ENCODE peak calls at places on chromosomes 2 and 18, in seven cellular contexts. H is NB4, O is transverse colon, Y is cerebellum, M is EL, N is mucosa of gallbladder, J is progenitor cell of endocrine pancreas. R is an unnamed sample.
A peak's percentile ranks its signal among the peaks of the same experiment; 100 is the strongest.

GRCh38 chr2:171523339-171523931 is 1.2 kb downstream of the CYBRD1 start:
- DNase-seq in H (peak; percentile 93), O (peak; percentile 71), Y (peak; percentile 12), M (peak; percentile 85), N (peak; percentile 68), J (peak; percentile 21), R (peak; percentile 27)

GRCh38 chr18:49756135-49756534 is 57.2 kb downstream of the ACAA2 start:
- DNase-seq in H (no peak), O (no peak), Y (no peak), M (no peak), N (no peak), J (no peak), R (no peak)

GRCh38 chr2:219997341-219997851 is 370.0 kb downstream of the SLC4A3 start:
- DNase-seq in H (peak; percentile 63), O (no peak), Y (no peak), M (peak; percentile 49), N (no peak), J (peak; percentile 36), R (peak; percentile 19)

GRCh38 chr2:237879991-237880560 is 20.7 kb downstream of the RAMP1 start:
- DNase-seq in H (no peak), O (no peak), Y (no peak), M (no peak), N (no peak), J (no peak), R (no peak)

GRCh38 chr2:105237045-105237765 is 4.3 kb upstream of the GPR45 start:
- DNase-seq in H (no peak), O (no peak), Y (no peak), M (no peak), N (no peak), J (no peak), R (no peak)

GRCh38 chr2:95260028-95261023 is 13.9 kb upstream of the PROM2 start:
- DNase-seq in H (peak; percentile 51), O (no peak), Y (no peak), M (no peak), N (no peak), J (no peak), R (no peak)

GRCh38 chr2:25735835-25736234 is 62.5 kb upstream of the DTNB start:
- DNase-seq in H (no peak), O (no peak), Y (no peak), M (no peak), N (no peak), J (no peak), R (no peak)

GRCh38 chr2:103921161-103921560 is 932.8 kb upstream of the POU3F3 start:
- DNase-seq in H (no peak), O (no peak), Y (no peak), M (no peak), N (no peak), J (no peak), R (no peak)

GRCh38 chr2:6474368-6475140 is 391.2 kb downstream of the CMPK2 start:
- DNase-seq in H (no peak), O (no peak), Y (no peak), M (no peak), N (no peak), J (no peak), R (no peak)

GRCh38 chr18:46050268-46050667 is 21.8 kb downstream of the PSTPIP2 start:
- DNase-seq in H (no peak), O (no peak), Y (no peak), M (no peak), N (no peak), J (no peak), R (no peak)

GRCh38 chr2:239344857-239345216 is 56.0 kb downstream of the HDAC4 start:
- DNase-seq in H (no peak), O (peak; percentile 55), Y (no peak), M (no peak), N (no peak), J (no peak), R (no peak)

GRCh38 chr2:82650038-82650437 is 1809.0 kb downstream of the SUCLG1 start:
- DNase-seq in H (peak; percentile 18), O (no peak), Y (no peak), M (peak; percentile 31), N (no peak), J (no peak), R (no peak)

GRCh38 chr2:175726213-175726612 is 275.9 kb downstream of the LNPK start:
- DNase-seq in H (no peak), O (no peak), Y (no peak), M (peak; percentile 74), N (no peak), J (no peak), R (no peak)

GRCh38 chr18:10776493-10776892 is 250.7 kb downstream of the NAPG start:
- DNase-seq in H (no peak), O (no peak), Y (no peak), M (no peak), N (no peak), J (no peak), R (no peak)

GRCh38 chr2:121287956-121288355 is 3.0 kb upstream of the TFCP2L1 start:
- DNase-seq in H (no peak), O (no peak), Y (no peak), M (no peak), N (no peak), J (no peak), R (no peak)

GRCh38 chr2:39411186-39411944 is 25.7 kb downstream of the MAP4K3 start:
- DNase-seq in H (no peak), O (no peak), Y (no peak), M (peak; percentile 93), N (no peak), J (no peak), R (no peak)

GRCh38 chr2:128332091-128332634 is 13.5 kb upstream of the HS6ST1 start:
- DNase-seq in H (no peak), O (no peak), Y (no peak), M (no peak), N (no peak), J (no peak), R (no peak)

GRCh38 chr18:35386600-35387366 is 9.6 kb upstream of the ZNF396 start:
- DNase-seq in H (peak; percentile 81), O (peak; percentile 68), Y (peak; percentile 20), M (peak; percentile 72), N (peak; percentile 70), J (peak; percentile 30), R (peak; percentile 71)

GRCh38 chr18:36601316-36601715 is 227.5 kb downstream of the TPGS2 start:
- DNase-seq in H (no peak), O (no peak), Y (no peak), M (no peak), N (no peak), J (no peak), R (no peak)

GRCh38 chr2:161983896-161984295 is 90.1 kb downstream of the DPP4 start:
- DNase-seq in H (no peak), O (no peak), Y (no peak), M (peak; percentile 57), N (no peak), J (no peak), R (no peak)

GRCh38 chr2:30268296-30268871 is 37.0 kb downstream of the LBH start:
- DNase-seq in H (no peak), O (no peak), Y (no peak), M (no peak), N (no peak), J (no peak), R (no peak)

GRCh38 chr2:239558661-239559060 is 157.8 kb upstream of the HDAC4 start:
- DNase-seq in H (no peak), O (no peak), Y (no peak), M (no peak), N (no peak), J (no peak), R (no peak)

GRCh38 chr2:15984367-15985255 is 44.3 kb downstream of the MYCN start:
- DNase-seq in H (no peak), O (no peak), Y (peak; percentile 91), M (no peak), N (peak; percentile 25), J (no peak), R (no peak)

GRCh38 chr2:10385933-10386773 is 62.0 kb downstream of the ODC1 start:
- DNase-seq in H (peak; percentile 50), O (no peak), Y (no peak), M (peak; percentile 76), N (no peak), J (no peak), R (no peak)

GRCh38 chr2:159604159-159604558 is 12.2 kb downstream of the BAZ2B start:
- DNase-seq in H (no peak), O (no peak), Y (no peak), M (no peak), N (no peak), J (no peak), R (no peak)

GRCh38 chr2:236309669-236310029 is 45.4 kb upstream of the ASB18 start:
- DNase-seq in H (peak; percentile 35), O (no peak), Y (no peak), M (peak; percentile 22), N (no peak), J (peak; percentile 22), R (peak; percentile 29)

GRCh38 chr2:127397568-127398238 is 9.9 kb upstream of the MAP3K2 start:
- DNase-seq in H (no peak), O (no peak), Y (peak; percentile 41), M (no peak), N (no peak), J (no peak), R (no peak)

GRCh38 chr2:27041708-27042107 is 8.9 kb downstream of the TMEM214 start:
- DNase-seq in H (no peak), O (no peak), Y (no peak), M (no peak), N (no peak), J (no peak), R (no peak)

GRCh38 chr2:84879595-84880394 is 1.1 kb downstream of the TRABD2A start:
- DNase-seq in H (no peak), O (peak; percentile 46), Y (no peak), M (no peak), N (no peak), J (no peak), R (no peak)

R was measured in HT-29.